ENCODE peak calls at places on chromosomes 16 and 17, in seven cellular contexts. Q is GM23338, I is SK-N-SH, A is hepatocyte, N is MM.1S, U is OCI-LY7, K is HCT116. T is an unnamed sample.

GRCh38 chr16:70695351-70696070 is 9.7 kb upstream of the MTSS2 start:
- DNase-seq in I (peak; percentile 67), A (no peak), K (no peak), U (peak; percentile 19), Q (peak; percentile 60), N (no peak), T (peak; percentile 30)

GRCh38 chr16:2985457-2985856 is 5.2 kb upstream of the PKMYT1 start:
- DNase-seq in I (no peak), Q (no peak), A (no peak), K (no peak), N (no peak), U (no peak), T (no peak)

GRCh38 chr16:46573008-46573833 is 48.0 kb downstream of the SHCBP1 start:
- DNase-seq in Q (no peak), I (no peak), N (no peak), U (no peak), K (no peak), A (no peak), T (peak; percentile 58)

GRCh38 chr17:17842111-17842876 is 5.5 kb upstream of the SREBF1 start:
- DNase-seq in U (no peak), A (no peak), K (no peak), Q (no peak), I (no peak), N (no peak), T (no peak)

GRCh38 chr16:81806696-81807095 is 27.6 kb downstream of the PLCG2 start:
- DNase-seq in U (no peak), A (no peak), N (no peak), K (no peak), I (no peak), Q (no peak), T (no peak)

GRCh38 chr17:55275894-55276804 is 11.4 kb downstream of the HLF start:
- DNase-seq in K (no peak), U (no peak), A (no peak), Q (peak; percentile 13), I (no peak), N (no peak), T (peak; percentile 85)

GRCh38 chr16:85200471-85201278 is 88.4 kb upstream of the CIBAR2 start:
- DNase-seq in N (peak; percentile 26), Q (no peak), A (peak; percentile 84), K (peak; percentile 54), U (no peak), I (no peak), T (no peak)

GRCh38 chr16:57603110-57604024 is 25.1 kb upstream of the ADGRG1 start:
- DNase-seq in U (no peak), K (no peak), Q (no peak), A (no peak), N (no peak), I (no peak), T (no peak)

GRCh38 chr16:57761301-57761700 is 25.7 kb downstream of the KATNB1 start:
- DNase-seq in I (no peak), K (no peak), A (no peak), U (no peak), N (no peak), Q (no peak), T (no peak)

GRCh38 chr17:50151937-50152547 is 1.6 kb upstream of the PPP1R9B start:
- DNase-seq in A (peak; percentile 91), I (peak; percentile 89), K (peak; percentile 95), U (peak; percentile 86), N (peak; percentile 86), Q (peak; percentile 96), T (peak; percentile 93)

GRCh38 chr16:627458-628239 is 3.1 kb upstream of the WFIKKN1 start:
- DNase-seq in U (no peak), Q (no peak), A (peak; percentile 57), I (no peak), N (no peak), K (no peak), T (peak; percentile 46)

GRCh38 chr17:68704897-68705296 is 103.7 kb upstream of the FAM20A start:
- DNase-seq in I (no peak), K (no peak), U (no peak), Q (no peak), N (no peak), A (no peak), T (no peak)

GRCh38 chr17:62876063-62876462 is 67.9 kb upstream of the MARCHF10 start:
- DNase-seq in I (no peak), A (no peak), K (no peak), N (no peak), U (no peak), Q (no peak), T (peak; percentile 52)

GRCh38 chr17:41547921-41548843 is 20.1 kb upstream of the KRT19 start:
- DNase-seq in Q (no peak), N (no peak), A (peak; percentile 76), I (peak; percentile 67), K (peak; percentile 96), U (no peak), T (peak; percentile 95)

GRCh38 chr16:68384293-68385255 is 63.7 kb downstream of the SMPD3 start:
- DNase-seq in Q (peak; percentile 48), A (no peak), I (no peak), N (peak; percentile 87), U (no peak), K (no peak), T (no peak)

GRCh38 chr17:35763767-35764122 is 3.1 kb downstream of the C17orf50 start:
- DNase-seq in U (no peak), N (no peak), Q (no peak), A (no peak), K (no peak), I (no peak), T (no peak)

GRCh38 chr16:46839986-46840443 is 9.0 kb upstream of the C16orf87 start:
- DNase-seq in I (no peak), K (no peak), A (no peak), N (no peak), U (no peak), Q (no peak), T (no peak)

DNA sequence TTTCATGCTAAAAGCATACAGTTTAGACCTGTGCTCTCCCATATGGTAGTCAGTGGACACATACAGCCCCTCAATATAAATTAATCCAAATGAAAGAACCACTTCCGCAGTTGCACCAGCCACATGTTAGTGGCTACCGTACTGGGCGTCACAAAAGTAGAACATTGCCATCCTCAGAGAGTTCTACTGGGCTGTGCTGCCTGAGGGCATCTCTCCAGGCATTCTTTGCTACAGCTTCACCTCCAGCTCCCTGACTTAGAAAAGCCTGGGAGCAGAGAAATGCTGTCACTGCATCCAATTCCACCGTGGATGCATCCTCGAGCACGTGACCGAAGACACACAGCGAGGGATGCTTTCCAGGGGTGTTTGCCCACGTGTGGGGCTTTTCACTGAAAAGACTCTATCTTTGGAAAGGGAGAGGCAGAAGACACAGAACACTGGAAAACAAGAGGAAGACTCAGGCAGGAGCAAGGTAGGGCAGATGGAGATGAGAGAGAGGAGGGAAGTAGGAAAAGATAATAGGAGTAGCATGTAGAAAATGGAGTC is 86.4 kb downstream of the GAS7 start:
- DNase-seq in N (no peak), A (no peak), Q (no peak), I (no peak), K (no peak), U (no peak), T (no peak)
- TF ChIP-seq EZH2phosphoT487 in N (no peak), A (no peak), Q (no peak), I (no peak), K (no peak), U (no peak), T (no peak)

GRCh38 chr17:39077874-39078273 is 73.6 kb downstream of the PLXDC1 start:
- DNase-seq in U (peak; percentile 14), N (no peak), A (no peak), I (no peak), Q (no peak), K (no peak), T (no peak)
- TF ChIP-seq CTCF in U (no peak), N (no peak), A (peak; percentile 4), I (peak; percentile 13), Q (peak; percentile 20), K (no peak), T (no peak)

GRCh38 chr17:19305761-19306159 is 56.8 kb downstream of the B9D1 start:
- DNase-seq in K (no peak), U (peak; percentile 24), N (peak; percentile 55), A (no peak), Q (no peak), I (no peak), T (no peak)
- H3K9me2 ChIP-seq in K (no peaks in the 10 kb centered on the region), U (no peaks in the 10 kb centered on the region), N (no peaks in the 10 kb centered on the region), A (no peaks in the 10 kb centered on the region), Q (no peaks in the 10 kb centered on the region), I (no peaks in the 10 kb centered on the region), T (no peaks in the 10 kb centered on the region)

GRCh38 chr17:45852535-45853297 is 8.0 kb downstream of the SPPL2C start:
- DNase-seq in K (peak; percentile 60), Q (peak; percentile 86), I (peak; percentile 84), U (peak; percentile 63), N (peak; percentile 68), A (peak; percentile 75), T (peak; percentile 82)
- TF ChIP-seq EZH2phosphoT487 in K (no peak), Q (no peak), I (no peak), U (no peak), N (no peak), A (no peak), T (no peak)

GRCh38 chr17:8016632-8017424 is 14.4 kb downstream of the GUCY2D start:
- DNase-seq in K (no peak), Q (peak; percentile 92), U (peak; percentile 50), N (peak; percentile 27), A (peak; percentile 82), I (peak; percentile 82), T (peak; percentile 65)
- TF ChIP-seq CTCF in K (peak; percentile 86), Q (peak; percentile 89), U (peak; percentile 82), N (peak; percentile 86), A (peak; percentile 92), I (peak; percentile 72), T (peak; percentile 82)

T was measured in PC-3.